ENCODE peak calls at places on chromosomes 12 and 14, in nine cellular contexts. W is choroid plexus epithelial cell; L is ELR; Q is HEK293T; E is right cardiac atrium; B is stimulated activated CD4-positive, alpha-beta T cell treated with anti-CD3 and anti-CD28 coated beads, Interleukin-12 subunit alpha, Interleukin-12 subunit beta, amount 100 ng/mL, for 4 hours; R is GM20000; U is renal cortical epithelial cell; A is MCF 10A. I is an unnamed sample.

GRCh38 chr12:701896-702539 is 38.8 kb upstream of the NINJ2 start:
- DNase-seq in W (no peak), L (no peak), Q (no peak), E (no peak), B (no peak), R (no peak), U (no peak), A (no peak), I (no peak)

GRCh38 chr14:100747021-100747586 is 20.4 kb downstream of the DLK1 start:
- DNase-seq in W (peak; percentile 92), L (peak; percentile 90), Q (no peak), E (no peak), B (no peak), R (no peak), U (peak; percentile 100), A (peak; percentile 99), I (peak; percentile 76)

GRCh38 chr14:20194101-20194500 is 3.4 kb downstream of the OR11G2 start:
- DNase-seq in W (no peak), L (no peak), Q (no peak), E (no peak), B (no peak), R (no peak), U (no peak), A (no peak), I (no peak)

GRCh38 chr12:116336542-116337065 is 59.1 kb upstream of the MED13L start:
- DNase-seq in W (peak; percentile 52), L (peak; percentile 91), Q (no peak), E (no peak), B (no peak), R (peak; percentile 84), U (peak; percentile 42), A (no peak), I (peak; percentile 53)

GRCh38 chr12:98894412-98895085 is 249.5 kb downstream of the APAF1 start:
- DNase-seq in W (no peak), L (no peak), Q (peak; percentile 44), E (peak; percentile 32), B (no peak), R (peak; percentile 41), U (no peak), A (no peak), I (no peak)

GRCh38 chr14:33938131-33938949 is 12.5 kb downstream of the EGLN3 start:
- DNase-seq in W (no peak), L (no peak), Q (peak; percentile 64), E (peak; percentile 93), B (no peak), R (no peak), U (peak; percentile 72), A (peak; percentile 61), I (peak; percentile 81)

GRCh38 chr14:50530794-50531193 is 1.6 kb downstream of the MAP4K5 start:
- DNase-seq in W (no peak), L (peak; percentile 25), Q (no peak), E (no peak), B (no peak), R (no peak), U (no peak), A (no peak), I (no peak)

GRCh38 chr14:101817511-101818001 is 56.0 kb downstream of the PPP2R5C start:
- DNase-seq in W (no peak), L (no peak), Q (no peak), E (no peak), B (no peak), R (no peak), U (no peak), A (no peak), I (no peak)

GRCh38 chr12:58034712-58035111 is 93.3 kb downstream of the ATP23 start:
- DNase-seq in W (no peak), L (no peak), Q (no peak), E (no peak), B (no peak), R (no peak), U (no peak), A (no peak), I (no peak)

GRCh38 chr14:105303949-105304348 is 3.1 kb upstream of the BRF1 start:
- DNase-seq in W (no peak), L (no peak), Q (no peak), E (peak; percentile 30), B (no peak), R (no peak), U (no peak), A (no peak), I (no peak)

GRCh38 chr12:12387521-12387920 is 30.6 kb downstream of the BORCS5 start:
- DNase-seq in W (peak; percentile 65), L (peak; percentile 70), Q (no peak), E (no peak), B (no peak), R (no peak), U (peak; percentile 62), A (peak; percentile 59), I (peak; percentile 54)

GRCh38 chr14:88507208-88507607 is 47.6 kb downstream of the PTPN21 start:
- DNase-seq in W (no peak), L (no peak), Q (no peak), E (no peak), B (no peak), R (no peak), U (no peak), A (no peak), I (no peak)

GRCh38 chr12:64781374-64782029 is 22.3 kb upstream of the GNS start:
- DNase-seq in W (no peak), L (no peak), Q (peak; percentile 22), E (no peak), B (no peak), R (peak; percentile 38), U (peak; percentile 52), A (peak; percentile 51), I (no peak)

GRCh38 chr14:22737052-22737451 is 29.4 kb upstream of the OXA1L start:
- DNase-seq in W (no peak), L (peak; percentile 17), Q (no peak), E (no peak), B (peak; percentile 1), R (peak; percentile 56), U (peak; percentile 10), A (no peak), I (no peak)

GRCh38 chr12:42070056-42070455 is 74.6 kb downstream of the GXYLT1 start:
- DNase-seq in W (no peak), L (no peak), Q (no peak), E (no peak), B (no peak), R (no peak), U (no peak), A (no peak), I (no peak)

GRCh38 chr12:74922117-74922516 is 287.5 kb downstream of the KCNC2 start:
- DNase-seq in W (no peak), L (no peak), Q (no peak), E (no peak), B (no peak), R (no peak), U (no peak), A (no peak), I (no peak)

GRCh38 chr14:101734241-101734847 is 27.2 kb upstream of the PPP2R5C start:
- DNase-seq in W (no peak), L (no peak), Q (no peak), E (no peak), B (no peak), R (no peak), U (peak; percentile 40), A (no peak), I (peak; percentile 16)

GRCh38 chr12:110124184-110124995 is at the start of gene IFT81:
- DNase-seq in W (peak; percentile 95), L (peak; percentile 96), Q (peak; percentile 99), E (peak; percentile 98), B (peak; percentile 96), R (peak; percentile 99), U (peak; percentile 75), A (peak; percentile 92), I (peak; percentile 87)

GRCh38 chr14:52974406-52974805 is 23.6 kb upstream of the FERMT2 start:
- DNase-seq in W (peak; percentile 19), L (peak; percentile 40), Q (no peak), E (no peak), B (no peak), R (no peak), U (peak; percentile 35), A (peak; percentile 24), I (peak; percentile 45)

GRCh38 chr12:14367097-14367661 is 1.7 kb downstream of the ATF7IP start:
- DNase-seq in W (peak; percentile 81), L (peak; percentile 40), Q (no peak), E (no peak), B (no peak), R (peak; percentile 58), U (peak; percentile 59), A (peak; percentile 55), I (peak; percentile 44)

GRCh38 chr14:23941230-23941629 is 12.3 kb upstream of the DHRS4 start:
- DNase-seq in W (no peak), L (no peak), Q (no peak), E (no peak), B (no peak), R (no peak), U (no peak), A (no peak), I (no peak)

GRCh38 chr14:100158566-100159106 is 809 bp downstream of the DEGS2 start:
- DNase-seq in W (no peak), L (no peak), Q (no peak), E (peak; percentile 19), B (no peak), R (no peak), U (no peak), A (no peak), I (no peak)

GRCh38 chr12:122021193-122021821 is 377 bp upstream of the BCL7A start:
- DNase-seq in W (peak; percentile 13), L (peak; percentile 54), Q (peak; percentile 39), E (peak; percentile 74), B (no peak), R (no peak), U (no peak), A (peak; percentile 28), I (no peak)

GRCh38 chr14:68473794-68474193 is 319.1 kb downstream of the ZFP36L1 start:
- DNase-seq in W (peak; percentile 66), L (peak; percentile 29), Q (no peak), E (no peak), B (no peak), R (no peak), U (peak; percentile 77), A (peak; percentile 61), I (no peak)